ENCODE peak calls at places on chromosomes 16 and 17, in five cellular contexts. N, M, I, G and Q are unnamed samples.

GRCh38 chr16:17379121-17379571 is 91.6 kb downstream of the XYLT1 start:
- DNase-seq in G (peak), I (peak), N (no peak), M (peak), Q (peak)

GRCh38 chr16:85460252-85460982 is 152.7 kb upstream of the GSE1 start:
- DNase-seq in M (no peak), G (peak), I (no peak), N (no peak), Q (no peak)

GRCh38 chr17:21042434-21043295 is at the start of gene USP22:
- DNase-seq in M (peak), G (no peak), I (no peak), N (no peak), Q (no peak)

GRCh38 chr16:8855051-8855786 is 13.6 kb downstream of the CARHSP1 start:
- DNase-seq in N (no peak), G (no peak), I (no peak), M (no peak), Q (no peak)

GRCh38 chr17:73787721-73788051 is 143.4 kb upstream of the SDK2 start:
- DNase-seq in N (peak), I (no peak), M (no peak), G (no peak), Q (no peak)

GRCh38 chr16:5015351-5015750 is 18.4 kb downstream of the NAGPA start:
- DNase-seq in G (no peak), I (no peak), N (no peak), M (no peak), Q (no peak)

GRCh38 chr17:37365589-37365988 is 10.2 kb upstream of the C17orf78 start:
- DNase-seq in I (no peak), G (no peak), N (no peak), M (no peak), Q (no peak)

GRCh38 chr17:77879896-77880280 is 78.6 kb upstream of the TNRC6C start:
- DNase-seq in M (no peak), G (no peak), N (no peak), I (no peak), Q (no peak)

GRCh38 chr17:32283745-32284207 is 18.1 kb downstream of the RHBDL3 start:
- DNase-seq in M (no peak), G (no peak), I (no peak), N (no peak), Q (no peak)

GRCh38 chr16:66711581-66711980 is 15.0 kb upstream of the CMTM4 start:
- DNase-seq in I (no peak), N (no peak), M (no peak), G (no peak), Q (no peak)

GRCh38 chr16:66388350-66389139 is 22.1 kb downstream of the CDH5 start:
- DNase-seq in N (peak), G (no peak), M (no peak), I (no peak), Q (no peak)

GRCh38 chr17:21466550-21466949 is 90.4 kb downstream of the KCNJ12 start:
- DNase-seq in N (no peak), M (no peak), I (no peak), G (no peak), Q (no peak)

GRCh38 chr17:10879110-10879509 is 41.2 kb upstream of the PIRT start:
- DNase-seq in G (no peak), N (no peak), I (peak), M (no peak), Q (peak)

GRCh38 chr16:81446318-81447275 is 2.0 kb downstream of the CMIP start:
- DNase-seq in G (no peak), M (peak), I (no peak), N (no peak), Q (no peak)

GRCh38 chr16:86026136-86026905 is 127.4 kb downstream of the IRF8 start:
- DNase-seq in G (no peak), M (no peak), N (no peak), I (no peak), Q (no peak)

GRCh38 chr16:80656731-80657150 is 115.9 kb downstream of the DYNLRB2 start:
- DNase-seq in G (no peak), N (no peak), I (no peak), M (no peak), Q (no peak)

GRCh38 chr17:45117848-45118646 is 14.3 kb downstream of the PLCD3 start:
- DNase-seq in N (peak), I (no peak), M (no peak), G (no peak), Q (no peak)

GRCh38 chr16:11667824-11668589 is at the start of gene SNN:
- DNase-seq in I (peak), N (peak), G (peak), M (peak), Q (peak)

GRCh38 chr17:49987681-49988441 is 7.2 kb downstream of the DLX3 start:
- DNase-seq in I (no peak), N (no peak), G (no peak), M (no peak), Q (no peak)

GRCh38 chr16:19093631-19094541 is 19.9 kb upstream of the ITPRIPL2 start:
- DNase-seq in N (no peak), I (no peak), M (no peak), G (no peak), Q (no peak)

GRCh38 chr17:37322826-37323561 is 52.8 kb upstream of the C17orf78 start:
- DNase-seq in G (no peak), M (no peak), N (no peak), I (no peak), Q (no peak)

GRCh38 chr16:3548445-3548844 is 28.8 kb downstream of the NLRC3 start:
- DNase-seq in M (no peak), G (no peak), N (no peak), I (no peak), Q (no peak)

GRCh38 chr16:53651357-53651756 is 52.3 kb downstream of the RPGRIP1L start:
- DNase-seq in M (no peak), G (no peak), I (no peak), N (no peak), Q (no peak)

GRCh38 chr17:63838586-63839184 is 3.8 kb downstream of the SMARCD2 start:
- DNase-seq in N (peak), M (peak), G (peak), I (peak), Q (peak)

GRCh38 chr17:67218385-67218950 is 26.5 kb downstream of the HELZ start:
- DNase-seq in I (no peak), G (peak), M (no peak), N (no peak), Q (no peak)

GRCh38 chr17:75523647-75524046 is 1.9 kb upstream of the LLGL2 start:
- DNase-seq in G (no peak), I (no peak), N (no peak), M (no peak), Q (no peak)

GRCh38 chr16:83561876-83562275 is 245.9 kb upstream of the HSBP1 start:
- DNase-seq in M (no peak), I (no peak), G (peak), N (no peak), Q (no peak)
- H3K4me3 ChIP-seq in M (no peak), I (no peak), G (no peak), N (no peak), Q (no peak)

DNA sequence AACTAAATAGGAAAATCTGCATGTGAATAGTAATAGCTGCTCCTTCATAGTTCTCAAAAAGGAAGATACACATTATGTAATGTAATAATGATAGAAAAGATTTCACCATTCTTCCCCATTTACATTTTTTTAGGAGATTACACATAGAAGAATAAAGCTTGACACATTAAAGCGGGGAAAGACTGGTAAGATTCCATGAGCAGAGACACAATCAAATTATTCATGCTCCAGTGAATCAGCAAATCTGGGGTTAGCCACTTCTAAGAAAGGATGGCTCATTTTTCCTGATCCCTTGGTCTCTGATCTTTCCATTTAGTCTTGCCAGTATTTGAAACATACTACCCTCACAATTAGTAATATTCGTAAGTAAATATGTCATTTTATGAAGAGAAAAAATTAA is 81.9 kb downstream of the CA4 start:
- DNase-seq in N (no peak), M (no peak), I (no peak), G (no peak), Q (no peak)
- TF ChIP-seq CTCF in N (no peak), M (no peak), I (no peak), G (no peak), Q (no peak)

DNA sequence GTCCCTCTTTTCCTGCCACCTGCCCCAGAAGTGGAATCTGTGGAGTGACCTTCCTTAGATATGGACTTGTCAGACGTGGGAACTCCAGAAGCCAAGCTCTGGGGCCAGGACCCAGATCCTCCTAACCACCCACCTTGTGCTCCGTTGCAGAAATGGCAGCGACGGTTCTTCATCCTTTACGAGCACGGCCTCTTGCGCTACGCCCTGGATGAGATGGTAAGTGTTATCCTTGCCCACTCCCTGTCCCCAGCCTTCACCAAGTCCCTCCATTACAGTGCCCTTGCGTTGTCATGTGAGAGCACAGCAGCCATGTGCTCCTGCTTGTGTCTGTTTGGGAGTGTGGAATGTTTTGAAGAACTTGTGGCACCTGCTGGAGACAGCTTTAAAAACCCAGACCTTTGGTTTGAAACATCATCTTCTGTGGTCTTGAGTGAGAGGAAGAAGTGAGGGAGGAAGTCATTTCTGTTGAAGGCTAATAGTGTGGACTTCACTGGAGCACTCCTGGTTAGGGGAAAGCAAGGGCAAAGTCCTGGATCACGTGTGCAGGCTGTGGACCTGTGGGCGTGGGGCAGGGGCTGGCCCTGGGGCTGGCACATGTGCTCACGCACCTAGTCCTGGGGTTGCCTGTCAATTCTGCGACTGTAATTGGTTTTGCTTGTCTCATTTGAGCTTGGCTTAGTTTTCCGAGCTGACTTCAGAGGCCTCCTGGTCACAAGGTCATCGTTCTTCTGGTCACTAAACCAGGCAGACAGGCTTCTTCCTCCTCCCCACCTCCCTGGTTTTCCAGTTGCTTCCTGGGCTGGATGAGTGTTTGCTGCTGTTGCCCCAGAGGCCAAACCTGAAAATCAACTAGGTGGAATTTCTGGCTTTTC is 35.8 kb downstream of the MPRIP start:
- DNase-seq in I (no peak), N (no peak), M (no peak), G (no peak), Q (peak)
- H3K27ac ChIP-seq in I (peak), N (peak), M (no peak), G (no peak), Q (no peak)

DNA sequence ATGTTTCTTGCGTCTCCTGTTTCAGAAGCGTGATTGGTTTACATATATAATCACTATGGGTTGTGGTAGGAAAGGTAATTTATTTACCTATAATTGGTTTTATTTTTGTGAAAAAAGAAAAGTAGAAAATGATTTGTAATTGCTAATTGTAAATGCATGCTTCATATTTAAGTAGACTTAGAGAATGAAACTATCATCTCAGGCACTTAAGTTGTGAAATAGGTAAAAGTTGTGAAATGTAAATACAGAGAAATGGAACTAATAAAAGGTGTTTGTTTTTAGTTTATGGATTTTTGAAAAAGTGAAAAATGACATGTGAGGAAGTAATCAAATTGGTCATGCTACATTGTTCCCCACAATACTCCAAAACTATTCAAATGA is 89.4 kb downstream of the TUBD1 start:
- DNase-seq in N (no peak), G (no peak), I (no peak), M (no peak), Q (no peak)
- H3K4me3 ChIP-seq in N (no peak), G (no peak), I (no peak), M (no peak), Q (no peak)

GRCh38 chr17:38864636-38865398 is 5.0 kb upstream of the LASP1 start:
- DNase-seq in M (no peak), N (no peak), G (peak), I (no peak), Q (no peak)
- TF ChIP-seq CTCF in M (no peak), N (no peak), G (peak), I (no peak), Q (no peak)

DNA sequence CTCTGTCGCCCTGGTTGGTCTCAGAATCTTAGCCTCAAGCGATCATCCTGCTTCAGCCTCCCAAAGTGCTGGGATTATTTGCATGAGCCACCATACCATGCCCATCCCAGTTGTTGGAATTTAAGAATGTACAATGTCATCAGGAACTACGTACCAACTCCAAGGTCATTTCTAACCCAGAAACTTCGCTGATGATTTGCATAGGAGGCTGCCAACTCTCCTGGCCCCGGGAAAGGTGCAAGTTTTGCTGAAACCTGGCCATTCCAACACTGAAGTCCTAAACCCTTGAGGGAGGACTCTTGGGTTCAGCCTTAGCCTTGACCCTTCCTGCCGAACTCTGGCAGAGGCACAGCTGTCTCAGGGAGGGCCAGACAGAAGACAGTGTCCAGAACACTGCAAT is 2.9 kb upstream of the KIFC3 start:
- DNase-seq in N (no peak), I (no peak), G (no peak), M (no peak), Q (no peak)
- H3K27ac ChIP-seq in N (no peak), I (peak), G (no peak), M (no peak), Q (no peak)

DNA sequence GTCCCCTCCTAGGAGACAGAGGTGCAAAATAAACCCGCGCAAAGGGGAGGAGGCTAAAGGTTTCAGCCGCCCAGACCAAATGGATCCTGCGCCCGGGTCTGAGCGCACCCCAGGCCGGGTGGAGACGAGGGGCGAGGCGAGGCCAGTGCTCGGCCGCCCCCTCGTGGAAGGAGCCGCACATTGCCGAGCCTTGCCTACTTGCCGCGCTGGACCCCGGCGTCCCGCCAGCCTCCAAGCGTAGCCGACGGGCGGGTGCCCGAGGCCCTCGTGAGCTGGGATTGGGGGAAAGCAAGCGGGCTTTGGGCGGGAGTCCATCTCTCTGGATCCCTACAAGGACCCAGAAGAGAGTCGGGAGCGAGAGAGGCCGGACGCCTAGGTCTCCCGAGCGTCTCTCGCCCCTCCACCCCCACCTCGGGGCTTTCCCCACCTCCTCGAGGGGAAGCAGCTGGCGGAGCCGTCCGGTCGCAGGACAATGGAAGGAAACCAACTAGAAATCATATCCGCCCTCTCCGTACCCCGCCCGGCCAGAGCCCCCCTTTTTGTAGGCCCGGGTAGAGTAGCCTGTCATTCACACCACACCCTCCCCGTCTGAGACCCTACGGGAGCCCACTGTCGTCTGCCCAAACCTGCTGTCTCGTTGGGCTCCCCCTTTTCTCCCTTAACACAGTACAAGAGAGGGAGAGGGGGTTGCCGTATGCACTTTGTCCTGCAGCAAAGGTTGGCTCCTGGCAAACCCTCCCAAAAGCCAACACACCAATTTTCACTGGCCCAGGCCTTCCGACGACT is 664 bp upstream of the BCL6B start:
- DNase-seq in M (peak), I (peak), G (peak), N (peak), Q (peak)
- H3K4me3 ChIP-seq in M (peak), I (peak), G (peak), N (peak), Q (peak)

GRCh38 chr17:70622382-70623260 is 453.3 kb downstream of the KCNJ2 start:
- DNase-seq in G (peak), I (peak), M (no peak), N (no peak), Q (no peak)
- TF ChIP-seq CTCF in G (peak), I (peak), M (no peak), N (no peak), Q (peak)

GRCh38 chr17:80894439-80894721 is 97.3 kb upstream of the CHMP6 start:
- DNase-seq in N (no peak), G (no peak), M (no peak), I (no peak), Q (no peak)

GRCh38 chr17:80894726-80895125 is 96.9 kb upstream of the CHMP6 start:
- DNase-seq in G (no peak), M (no peak), N (no peak), I (no peak), Q (no peak)

GRCh38 chr17:80892019-80892855 is 99.4 kb upstream of the CHMP6 start:
- DNase-seq in N (no peak), G (peak), I (peak), M (no peak), Q (peak)

GRCh38 chr17:80893604-80894438 is 97.8 kb upstream of the CHMP6 start:
- DNase-seq in G (no peak), M (no peak), N (no peak), I (no peak), Q (peak)

GRCh38 chr17:80892900-80893603 is 98.6 kb upstream of the CHMP6 start:
- DNase-seq in M (no peak), G (peak), N (no peak), I (no peak), Q (no peak)
- H3K27ac ChIP-seq in M (no peak), G (peak), N (peak), I (no peak), Q (no peak)